ENCODE peak calls at places on chromosomes 13 and 19, in four cellular contexts. One of them, this sample, is unnamed.

GRCh38 chr13:77737583-77738200 is 40.2 kb downstream of the SLAIN1 start:
- DNase-seq in uterus: no peak
- DNase-seq in ovary: no peak
- DNase-seq in heart left ventricle: no peak
- DNase-seq in this sample: no peak

GRCh38 chr13:79988573-79988972 is 352.4 kb downstream of the SPRY2 start:
- DNase-seq in uterus: no peak
- DNase-seq in heart left ventricle: no peak
- DNase-seq in ovary: no peak
- DNase-seq in this sample: no peak

GRCh38 chr13:48778551-48779088 is 124.9 kb downstream of the CYSLTR2 start:
- DNase-seq in heart left ventricle: no peak
- DNase-seq in ovary: no peak
- DNase-seq in uterus: no peak
- DNase-seq in this sample: no peak

GRCh38 chr13:77916481-77916880 is 2.1 kb downstream of the EDNRB start:
- DNase-seq in ovary: no peak
- DNase-seq in uterus: no peak
- DNase-seq in heart left ventricle: no peak
- DNase-seq in this sample: no peak

GRCh38 chr19:20154636-20155035 is 12.4 kb upstream of the ZNF486 start:
- DNase-seq in heart left ventricle: no peak
- DNase-seq in ovary: no peak
- DNase-seq in uterus: no peak
- DNase-seq in this sample: peak

GRCh38 chr13:44974056-44974798 is 15.0 kb downstream of the NUFIP1 start:
- DNase-seq in ovary: no peak
- DNase-seq in uterus: no peak
- DNase-seq in heart left ventricle: peak
- DNase-seq in this sample: no peak

GRCh38 chr19:55443045-55443823 is at the start of gene SHISA7:
- DNase-seq in uterus: no peak
- DNase-seq in heart left ventricle: no peak
- DNase-seq in ovary: no peak
- DNase-seq in this sample: no peak

GRCh38 chr13:72149701-72150100 is 282.7 kb upstream of the DACH1 start:
- DNase-seq in heart left ventricle: no peak
- DNase-seq in ovary: no peak
- DNase-seq in uterus: no peak
- DNase-seq in this sample: no peak

GRCh38 chr13:28423010-28423409 is 71.9 kb downstream of the FLT1 start:
- DNase-seq in uterus: no peak
- DNase-seq in heart left ventricle: peak
- DNase-seq in ovary: no peak
- DNase-seq in this sample: no peak

GRCh38 chr13:87666826-87667225 is 4.3 kb upstream of the SLITRK5 start:
- DNase-seq in ovary: no peak
- DNase-seq in heart left ventricle: no peak
- DNase-seq in uterus: no peak
- DNase-seq in this sample: no peak

GRCh38 chr13:97875218-97875617 is 78.3 kb upstream of the IPO5 start:
- DNase-seq in ovary: no peak
- DNase-seq in uterus: no peak
- DNase-seq in heart left ventricle: no peak
- DNase-seq in this sample: no peak

GRCh38 chr13:79271616-79272015 is 134.4 kb downstream of the RBM26 start:
- DNase-seq in uterus: no peak
- DNase-seq in ovary: no peak
- DNase-seq in heart left ventricle: no peak
- DNase-seq in this sample: no peak

GRCh38 chr13:62088155-62088554 is 672.5 kb upstream of the PCDH20 start:
- DNase-seq in heart left ventricle: no peak
- DNase-seq in uterus: no peak
- DNase-seq in ovary: no peak
- DNase-seq in this sample: no peak

GRCh38 chr19:45150731-45151725 is 9.8 kb downstream of the NKPD1 start:
- DNase-seq in heart left ventricle: no peak
- DNase-seq in ovary: no peak
- DNase-seq in uterus: no peak
- DNase-seq in this sample: no peak

GRCh38 chr13:79423801-79424642 is 18.0 kb upstream of the RBM26 start:
- DNase-seq in uterus: no peak
- DNase-seq in heart left ventricle: no peak
- DNase-seq in ovary: no peak
- DNase-seq in this sample: no peak

GRCh38 chr19:45667620-45668341 is at the start of gene GIPR:
- DNase-seq in ovary: no peak
- DNase-seq in heart left ventricle: no peak
- DNase-seq in uterus: no peak
- DNase-seq in this sample: no peak

GRCh38 chr19:28148554-28148953 is 1064.4 kb downstream of the UQCRFS1 start:
- DNase-seq in heart left ventricle: no peak
- DNase-seq in ovary: no peak
- DNase-seq in uterus: no peak
- DNase-seq in this sample: no peak

GRCh38 chr19:40581531-40581930 is 4.9 kb downstream of the SHKBP1 start:
- DNase-seq in heart left ventricle: no peak
- DNase-seq in uterus: no peak
- DNase-seq in ovary: no peak
- DNase-seq in this sample: no peak

GRCh38 chr13:32297206-32297605 is 18.0 kb downstream of the ZAR1L start:
- DNase-seq in heart left ventricle: no peak
- DNase-seq in ovary: no peak
- DNase-seq in uterus: no peak
- DNase-seq in this sample: no peak

GRCh38 chr13:74168263-74168675 is 34.1 kb upstream of the KLF12 start:
- DNase-seq in heart left ventricle: no peak
- DNase-seq in ovary: no peak
- DNase-seq in uterus: no peak
- DNase-seq in this sample: no peak

GRCh38 chr13:88162076-88162702 is 491.0 kb downstream of the SLITRK5 start:
- DNase-seq in heart left ventricle: no peak
- DNase-seq in uterus: no peak
- DNase-seq in ovary: no peak
- DNase-seq in this sample: no peak

GRCh38 chr13:102847272-102848234 is 1.7 kb downstream of the ERCC5 start:
- DNase-seq in uterus: no peak
- DNase-seq in heart left ventricle: no peak
- DNase-seq in ovary: no peak
- DNase-seq in this sample: no peak

GRCh38 chr13:59444210-59444857 is 719.4 kb downstream of the DIAPH3 start:
- DNase-seq in heart left ventricle: no peak
- DNase-seq in uterus: no peak
- DNase-seq in ovary: no peak
- DNase-seq in this sample: no peak

GRCh38 chr19:11921852-11922495 is 2.9 kb upstream of the ZNF700 start:
- DNase-seq in heart left ventricle: no peak
- DNase-seq in uterus: no peak
- DNase-seq in ovary: peak
- DNase-seq in this sample: no peak

GRCh38 chr13:51148952-51149573 is 38.0 kb upstream of the C13orf42 start:
- DNase-seq in heart left ventricle: peak
- DNase-seq in ovary: peak
- DNase-seq in uterus: peak
- DNase-seq in this sample: peak

GRCh38 chr19:18670313-18670712 is 13.2 kb upstream of the CRTC1 start:
- DNase-seq in heart left ventricle: no peak
- DNase-seq in ovary: no peak
- DNase-seq in uterus: no peak
- DNase-seq in this sample: no peak

GRCh38 chr13:32791545-32792172 is 205.4 kb downstream of the PDS5B start:
- DNase-seq in uterus: no peak
- DNase-seq in ovary: no peak
- DNase-seq in heart left ventricle: no peak
- DNase-seq in this sample: no peak

GRCh38 chr13:28637714-28638355 is 21.1 kb upstream of the POMP start:
- DNase-seq in uterus: no peak
- DNase-seq in heart left ventricle: no peak
- DNase-seq in ovary: no peak
- DNase-seq in this sample: no peak

GRCh38 chr13:35514166-35514565 is 37.7 kb upstream of the MAB21L1 start:
- DNase-seq in heart left ventricle: no peak
- DNase-seq in ovary: no peak
- DNase-seq in uterus: no peak
- DNase-seq in this sample: no peak

GRCh38 chr13:38213307-38213706 is 136.3 kb upstream of the UFM1 start:
- DNase-seq in uterus: no peak
- DNase-seq in ovary: no peak
- DNase-seq in heart left ventricle: no peak
- DNase-seq in this sample: no peak

GRCh38 chr19:57167385-57167784 is at the start of gene DUXA:
- DNase-seq in uterus: no peak
- DNase-seq in heart left ventricle: no peak
- DNase-seq in ovary: no peak
- DNase-seq in this sample: no peak

GRCh38 chr19:57165846-57166245 is 1.4 kb downstream of the DUXA start:
- DNase-seq in heart left ventricle: no peak
- DNase-seq in uterus: no peak
- DNase-seq in ovary: no peak
- DNase-seq in this sample: no peak

DNA sequence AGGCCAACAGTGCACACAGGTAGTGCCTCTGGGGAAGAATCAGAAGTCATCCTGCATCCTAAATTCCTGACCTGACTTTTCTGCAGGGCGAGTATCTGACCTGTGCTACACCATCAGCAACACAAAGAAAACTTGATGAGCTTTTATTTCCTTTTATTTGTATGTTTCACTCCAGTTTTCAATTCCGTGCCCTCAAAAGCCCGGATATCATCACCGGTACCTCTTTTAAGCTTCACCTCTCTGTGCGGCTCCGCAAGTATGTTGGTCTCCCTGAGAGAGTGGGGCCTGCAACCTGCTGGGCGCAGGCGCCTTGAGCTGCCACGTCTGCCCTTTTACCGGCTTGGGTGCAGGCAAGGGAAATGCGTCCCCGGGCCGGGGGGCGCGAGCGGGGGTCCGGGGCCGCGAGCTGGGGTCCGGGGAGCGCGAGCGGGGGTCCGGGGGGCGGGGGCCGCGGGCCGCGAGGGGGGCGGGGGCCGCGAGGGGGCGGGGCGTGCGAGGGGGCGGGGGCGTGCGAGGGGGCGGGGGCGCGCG is 4.3 kb upstream of the DUXA start:
- DNase-seq in heart left ventricle: peak
- DNase-seq in uterus: peak
- DNase-seq in ovary: peak
- DNase-seq in this sample: peak
- TF ChIP-seq POLR2A in heart left ventricle: no peak
- TF ChIP-seq POLR2A in uterus: no peak
- TF ChIP-seq POLR2A in ovary: no peak
- TF ChIP-seq POLR2A in this sample: no peak

GRCh38 chr13:31159306-31159705 is 2.4 kb downstream of the HSPH1 start:
- DNase-seq in ovary: no peak
- DNase-seq in uterus: no peak
- DNase-seq in heart left ventricle: no peak
- DNase-seq in this sample: no peak
- H3K27ac ChIP-seq in ovary: no peak
- H3K27ac ChIP-seq in uterus: no peak
- H3K27ac ChIP-seq in heart left ventricle: no peak
- H3K27ac ChIP-seq in this sample: no peak

DNA sequence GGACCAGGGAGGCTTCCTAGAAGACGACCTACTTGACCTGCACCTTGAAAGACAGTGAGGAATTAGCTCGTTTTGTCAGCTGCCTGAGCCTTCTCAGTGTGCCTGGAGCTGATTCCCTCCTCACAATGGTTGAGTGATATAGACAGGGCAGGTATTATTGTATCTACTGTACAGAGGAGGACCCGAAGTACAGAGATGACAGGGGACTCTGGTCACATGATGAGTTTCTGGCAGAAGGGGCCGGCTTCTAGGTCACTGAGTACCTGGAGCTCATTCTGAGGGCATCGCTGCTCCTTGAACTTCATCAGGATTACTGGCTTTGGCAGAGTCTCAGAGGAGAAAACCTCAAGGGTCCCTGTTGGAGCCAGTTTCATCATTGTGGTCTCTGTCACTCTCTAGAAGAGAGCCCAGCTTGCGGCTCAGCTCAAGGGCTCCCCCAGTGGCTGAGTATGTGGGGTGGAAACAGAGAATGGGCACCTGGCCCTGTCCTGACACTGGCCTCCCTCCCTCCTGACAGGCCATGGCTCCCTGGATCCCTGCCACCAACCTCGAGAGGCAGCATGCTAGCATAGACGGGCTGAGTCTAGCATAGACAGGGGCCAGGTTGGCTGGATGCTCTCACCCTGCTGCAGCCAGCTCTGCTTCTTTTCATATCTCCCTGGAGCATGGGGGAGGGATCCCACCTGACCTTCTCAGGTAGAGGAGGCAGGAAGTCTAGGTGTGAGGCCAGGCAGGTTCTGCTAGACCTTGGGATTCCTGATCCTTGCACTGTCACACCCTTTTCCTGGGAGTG is 38.7 kb downstream of the NFIX start:
- DNase-seq in uterus: peak
- DNase-seq in heart left ventricle: peak
- DNase-seq in ovary: peak
- DNase-seq in this sample: no peak
- TF ChIP-seq CTCF in uterus: peak
- TF ChIP-seq CTCF in heart left ventricle: peak
- TF ChIP-seq CTCF in ovary: peak
- TF ChIP-seq CTCF in this sample: peak

DNA sequence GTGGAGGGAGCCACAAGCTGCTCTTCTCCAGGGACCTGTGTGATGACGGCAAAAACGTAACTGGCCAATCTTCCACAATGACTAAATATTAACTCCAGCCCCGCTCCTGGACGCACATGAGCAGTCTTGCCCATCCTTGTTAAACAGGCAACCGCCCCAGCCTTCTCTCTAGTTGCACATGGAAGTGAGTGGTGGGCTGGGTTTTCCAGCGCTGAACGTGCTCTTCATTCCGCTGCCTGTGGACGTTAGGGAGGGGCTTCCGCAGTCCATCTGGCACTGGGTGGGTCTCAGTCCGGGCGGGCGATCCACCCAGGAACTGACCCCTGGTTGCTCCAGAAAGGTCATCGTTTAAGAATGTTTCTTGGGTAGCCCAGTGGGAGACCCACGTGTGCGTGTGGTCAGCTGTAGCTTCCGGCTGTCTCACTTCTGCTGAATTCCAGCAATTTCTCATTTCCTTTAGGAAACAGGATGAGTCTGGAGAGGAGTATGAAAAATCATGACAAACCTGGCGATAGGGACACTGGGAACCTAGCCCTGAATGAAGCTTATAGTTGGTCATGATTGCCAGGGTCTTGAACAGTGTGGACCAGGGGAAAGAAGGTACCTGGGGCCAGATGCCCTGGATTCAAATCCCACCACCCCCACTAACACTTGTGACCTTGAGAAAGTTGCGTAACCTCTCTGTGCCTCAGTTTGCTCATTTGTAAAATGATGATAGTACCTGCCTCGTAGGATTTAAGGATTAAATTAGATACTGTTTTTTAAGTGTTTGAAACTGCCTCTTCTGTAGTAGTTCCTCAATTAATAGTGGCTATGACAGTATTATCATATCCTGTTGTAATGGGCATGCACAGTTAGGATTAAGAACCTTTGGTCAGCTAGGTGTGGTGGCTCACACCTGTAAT is 92.6 kb downstream of the SIPA1L3 start:
- DNase-seq in uterus: peak
- DNase-seq in ovary: no peak
- DNase-seq in heart left ventricle: peak
- DNase-seq in this sample: no peak
- TF ChIP-seq POLR2A in uterus: no peak
- TF ChIP-seq POLR2A in ovary: no peak
- TF ChIP-seq POLR2A in heart left ventricle: no peak
- TF ChIP-seq POLR2A in this sample: no peak